ENCODE peak calls at places on chromosomes 2 and 18, in six cellular contexts. C is GM23248, S is NCI-H526 treated with DMSO at 0.1 percent for 48 hours, O is PC-3, T is SHP77, P is caudate nucleus. M is an unnamed sample.
A peak's percentile ranks its signal among the peaks of the same experiment; 100 is the strongest.

GRCh38 chr18:28791101-28791500 is 614.2 kb upstream of the CDH2 start:
- DNase-seq in C (peak; percentile 42), S (no peak), O (no peak), T (no peak), P (no peak), M (no peak)

GRCh38 chr2:224145751-224146355 is 106.8 kb upstream of the SERPINE2 start:
- DNase-seq in C (peak; percentile 91), S (no peak), O (peak; percentile 79), T (no peak), P (no peak), M (peak; percentile 93)

GRCh38 chr18:29154196-29154757 is 977.3 kb upstream of the CDH2 start:
- DNase-seq in C (peak; percentile 71), S (no peak), O (no peak), T (no peak), P (no peak), M (peak; percentile 61)

GRCh38 chr2:23693606-23693951 is 233.3 kb downstream of the ATAD2B start:
- DNase-seq in C (no peak), S (no peak), O (no peak), T (no peak), P (no peak), M (no peak)

GRCh38 chr2:43158259-43158880 is 68.0 kb downstream of the ZFP36L2 start:
- DNase-seq in C (peak; percentile 90), S (no peak), O (peak; percentile 86), T (no peak), P (peak; percentile 19), M (peak; percentile 85)

GRCh38 chr18:49055787-49056186 is 105.0 kb upstream of the SMAD7 start:
- DNase-seq in C (peak; percentile 88), S (no peak), O (peak; percentile 5), T (no peak), P (no peak), M (peak; percentile 91)

GRCh38 chr2:136025057-136025973 is 39.9 kb upstream of the DARS1 start:
- DNase-seq in C (no peak), S (peak; percentile 68), O (no peak), T (no peak), P (peak; percentile 90), M (peak; percentile 26)

GRCh38 chr2:120589782-120590608 is 145.7 kb upstream of the GLI2 start:
- DNase-seq in C (peak; percentile 94), S (no peak), O (peak; percentile 74), T (no peak), P (no peak), M (peak; percentile 94)

M was measured in ELR.